ENCODE peak calls at places on chromosome 18, in seven cellular contexts. F is heart left ventricle, S is A549, V is HepG2, B is right lobe of liver, N is upper lobe of left lung, J is body of pancreas. M is an unnamed sample.

GRCh38 chr18:33652645-33653044 is 74.6 kb downstream of the ASXL3 start:
- ATAC-seq in S (no peak), F (no peak), N (no peak), V (no peak), J (no peak), B (no peak), M (no peak)

GRCh38 chr18:12361770-12362378 is 15.2 kb downstream of the AFG3L2 start:
- ATAC-seq in S (no peak), J (no peak), V (no peak), N (no peak), B (no peak), F (peak; percentile 63), M (no peak)

GRCh38 chr18:21481739-21482138 is 118.8 kb downstream of the ESCO1 start:
- ATAC-seq in J (no peak), N (no peak), V (no peak), S (no peak), F (no peak), B (no peak), M (no peak)

GRCh38 chr18:74013955-74014354 is 133.7 kb downstream of the FBXO15 start:
- ATAC-seq in S (peak; percentile 64), B (no peak), F (peak; percentile 71), N (peak; percentile 92), J (peak; percentile 47), V (no peak), M (peak; percentile 90)

GRCh38 chr18:7676253-7676873 is 109.2 kb downstream of the PTPRM start:
- ATAC-seq in V (no peak), F (peak; percentile 43), S (no peak), B (no peak), N (no peak), J (no peak), M (no peak)

GRCh38 chr18:50044402-50044801 is 150.5 kb downstream of the MYO5B start:
- ATAC-seq in F (no peak), V (peak; percentile 97), J (no peak), S (peak; percentile 43), N (no peak), B (no peak), M (no peak)

GRCh38 chr18:45935591-45936335 is 31.4 kb downstream of the EPG5 start:
- ATAC-seq in V (peak; percentile 95), S (no peak), F (no peak), N (no peak), J (no peak), B (peak; percentile 51), M (no peak)

GRCh38 chr18:25604909-25605247 is 252.9 kb upstream of the ZNF521 start:
- ATAC-seq in J (no peak), N (peak; percentile 28), B (peak; percentile 29), V (no peak), F (no peak), S (no peak), M (no peak)

GRCh38 chr18:41992066-41992465 is 37.0 kb downstream of the PIK3C3 start:
- ATAC-seq in B (no peak), F (no peak), J (no peak), N (no peak), S (no peak), V (no peak), M (no peak)

GRCh38 chr18:75070625-75071483 is 138.1 kb downstream of the PTGR3 start:
- ATAC-seq in S (peak; percentile 84), F (peak; percentile 56), B (peak; percentile 69), N (peak; percentile 76), V (peak; percentile 68), J (peak; percentile 34), M (peak; percentile 68)

GRCh38 chr18:62566199-62566598 is 43.4 kb downstream of the ZCCHC2 start:
- ATAC-seq in S (no peak), J (no peak), F (no peak), V (peak; percentile 42), B (peak; percentile 69), N (peak; percentile 49), M (no peak)

GRCh38 chr18:57107141-57107832 is 39.6 kb upstream of the BOD1L2 start:
- ATAC-seq in F (no peak), S (no peak), V (no peak), B (no peak), J (no peak), N (no peak), M (no peak)

GRCh38 chr18:78984941-78985784 is 5.5 kb downstream of the SALL3 start:
- ATAC-seq in J (no peak), V (peak; percentile 95), S (no peak), N (no peak), B (peak; percentile 96), F (peak; percentile 33), M (no peak)

GRCh38 chr18:78982186-78982585 is 2.6 kb downstream of the SALL3 start:
- ATAC-seq in F (no peak), N (no peak), J (no peak), S (no peak), B (no peak), V (no peak), M (no peak)

GRCh38 chr18:78981652-78981955 is 2.0 kb downstream of the SALL3 start:
- ATAC-seq in V (no peak), B (no peak), S (no peak), F (no peak), J (no peak), N (no peak), M (no peak)

GRCh38 chr18:78980777-78981651 is 1.4 kb downstream of the SALL3 start:
- ATAC-seq in S (no peak), V (no peak), J (no peak), F (no peak), N (no peak), B (no peak), M (no peak)

GRCh38 chr18:78983530-78983929 is 3.9 kb downstream of the SALL3 start:
- ATAC-seq in J (no peak), S (no peak), F (no peak), N (no peak), V (no peak), B (no peak), M (no peak)
- H3K4me3 ChIP-seq in J (no peak overlapping the region), S (no peak overlapping the region), F (no peak overlapping the region), N (no peak overlapping the region), V (no peak overlapping the region), B (no peak overlapping the region), M (no peak overlapping the region)

GRCh38 chr18:58962331-58962730 is 97.7 kb downstream of the ZNF532 start:
- ATAC-seq in F (no peak), V (no peak), B (no peak), J (no peak), N (no peak), S (no peak), M (no peak)

GRCh38 chr18:58965930-58966662 is 101.4 kb downstream of the ZNF532 start:
- ATAC-seq in S (no peak), B (no peak), F (no peak), J (no peak), N (no peak), V (no peak), M (no peak)

GRCh38 chr18:58965291-58965929 is 100.7 kb downstream of the ZNF532 start:
- ATAC-seq in J (no peak), S (no peak), F (no peak), B (no peak), V (no peak), N (no peak), M (no peak)

GRCh38 chr18:58955738-58956137 is 91.1 kb downstream of the ZNF532 start:
- ATAC-seq in N (peak; percentile 76), V (no peak), F (peak; percentile 77), B (peak; percentile 66), S (no peak), J (no peak), M (peak; percentile 70)

DNA sequence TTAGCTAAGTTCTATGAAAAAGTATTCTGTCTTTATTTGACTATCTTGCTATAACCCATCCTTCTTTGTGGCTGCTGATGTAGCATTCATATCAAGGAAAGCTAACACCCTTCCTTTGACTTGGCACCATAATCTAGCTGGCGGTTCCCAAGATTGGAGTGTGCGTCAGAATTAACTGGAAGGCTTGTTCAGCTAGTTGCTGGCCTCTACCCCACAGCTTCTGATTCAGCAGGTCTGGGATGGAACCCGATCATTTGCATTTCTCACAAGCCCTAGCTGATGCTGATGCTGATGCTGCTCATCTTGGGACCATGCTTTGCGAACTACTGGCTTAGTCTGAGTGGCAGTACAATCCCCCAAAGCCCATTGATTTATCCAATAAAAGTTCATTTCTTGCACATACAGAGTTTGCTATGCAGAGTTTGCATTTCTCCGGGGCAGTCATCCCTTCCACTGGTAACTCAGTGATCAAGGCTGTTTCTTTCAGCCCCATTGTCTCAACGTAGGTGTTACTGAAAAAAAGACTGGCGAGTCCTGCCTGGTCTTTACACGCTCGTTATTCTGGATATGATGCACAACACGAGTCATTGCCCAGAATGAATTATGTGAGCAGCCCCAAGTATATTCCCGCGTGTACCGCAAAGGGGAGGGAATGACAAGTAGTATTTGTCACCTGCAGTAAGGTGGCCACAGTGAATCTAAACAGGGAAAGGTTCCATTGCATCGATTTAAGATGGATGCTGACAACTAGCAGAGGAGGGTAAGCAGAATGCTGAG is 96.5 kb downstream of the ZNF532 start:
- ATAC-seq in N (peak; percentile 16), S (no peak), V (no peak), F (peak; percentile 85), J (no peak), B (no peak), M (no peak)
- TF ChIP-seq POLR2A in N (no peak), S (no peak), V (no peak), F (no peak), J (no peak), B (no peak), M (no peak)

GRCh38 chr18:48676346-48676745 is 137.5 kb downstream of the CTIF start:
- ATAC-seq in N (no peak), B (peak; percentile 6), J (no peak), S (no peak), V (peak; percentile 8), F (no peak), M (no peak)

GRCh38 chr18:48675912-48676311 is 137.1 kb downstream of the CTIF start:
- ATAC-seq in V (no peak), B (no peak), N (no peak), J (no peak), F (no peak), S (no peak), M (no peak)

GRCh38 chr18:48675330-48675761 is 136.5 kb downstream of the CTIF start:
- ATAC-seq in S (peak; percentile 95), B (peak; percentile 91), V (peak; percentile 96), N (peak; percentile 95), F (peak; percentile 90), J (peak; percentile 92), M (peak; percentile 87)

GRCh38 chr18:48678237-48679115 is 139.6 kb downstream of the CTIF start:
- ATAC-seq in F (no peak), B (no peak), J (no peak), S (no peak), V (no peak), N (no peak), M (no peak)

DNA sequence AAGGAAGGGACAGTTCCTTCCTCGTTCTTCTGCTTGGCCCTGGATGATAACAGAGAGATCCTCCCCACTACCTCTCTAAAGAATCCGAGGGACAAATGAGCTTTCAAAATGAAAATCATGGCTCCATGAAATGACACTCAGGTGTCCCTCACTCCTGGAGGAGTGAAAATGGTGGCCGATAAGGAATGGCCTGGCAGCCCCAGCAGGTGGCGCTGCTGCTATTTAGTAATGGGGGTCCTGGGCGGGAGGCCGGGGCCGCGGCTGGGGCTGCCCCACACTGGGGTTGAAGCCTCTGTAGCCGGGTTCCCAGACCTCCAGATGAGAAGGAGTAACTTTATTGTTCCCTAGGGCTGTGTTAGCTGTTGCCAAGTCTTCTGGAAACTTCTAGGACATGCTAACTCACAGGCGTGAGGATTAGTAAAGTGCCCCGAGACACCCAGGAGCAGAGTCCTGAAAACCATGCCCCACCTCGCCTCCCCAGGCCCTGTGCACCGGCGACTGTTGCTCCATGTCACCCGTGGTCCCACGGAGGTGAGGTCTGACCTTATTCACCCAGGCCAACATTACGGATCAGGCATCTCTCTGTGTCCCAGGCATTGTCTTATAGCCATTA is 138.0 kb downstream of the CTIF start:
- ATAC-seq in S (peak; percentile 40), F (no peak), B (peak; percentile 7), J (no peak), V (peak; percentile 46), N (peak; percentile 62), M (peak; percentile 35)
- H3K4me1 ChIP-seq in S (peaks cover 18% of the 10 kb centered on the region), F (peaks cover 27% of the 10 kb centered on the region), B (peaks cover 4% of the 10 kb centered on the region), J (peaks cover 4% of the 10 kb centered on the region), V (peaks cover 29% of the 10 kb centered on the region), N (peaks cover 43% of the 10 kb centered on the region), M (peaks cover 72% of the 10 kb centered on the region)

GRCh38 chr18:23540867-23541266 is 37.6 kb downstream of the RMC1 start:
- ATAC-seq in B (peak; percentile 4), J (no peak), S (no peak), V (no peak), N (peak; percentile 62), F (peak; percentile 63), M (no peak)
- H3K4me3 ChIP-seq in B (no peak overlapping the region), J (no peak overlapping the region), S (no peak overlapping the region), V (no peak overlapping the region), N (no peak overlapping the region), F (no peak overlapping the region), M (no peak overlapping the region)

M was measured in gastroesophageal sphincter.